ENCODE peak calls at places on chromosomes 16 and 17, in six cellular contexts. T, N, G, H, R and B are unnamed samples.

GRCh38 chr16:71724320-71724751 is at the start of gene PHLPP2:
- DNase-seq in N (no peak), R (no peak), T (no peak), G (no peak), H (no peak), B (no peak)

GRCh38 chr16:89983550-89983949 is 35.0 kb downstream of the DEF8 start:
- DNase-seq in T (no peak), R (no peak), N (no peak), G (no peak), H (no peak), B (no peak)

GRCh38 chr16:81590714-81591537 is 146.3 kb downstream of the CMIP start:
- DNase-seq in N (no peak), G (no peak), H (no peak), T (no peak), R (no peak), B (no peak)

GRCh38 chr17:82440377-82440981 is 10.1 kb downstream of the CYBC1 start:
- DNase-seq in N (no peak), T (no peak), H (peak), R (no peak), G (no peak), B (no peak)

GRCh38 chr17:78789663-78790181 is 7.6 kb upstream of the CYTH1 start:
- DNase-seq in N (peak), H (no peak), G (no peak), T (no peak), R (no peak), B (peak)

GRCh38 chr16:78288915-78289314 is 189.5 kb downstream of the WWOX start:
- DNase-seq in T (no peak), R (no peak), H (no peak), N (no peak), G (no peak), B (no peak)

GRCh38 chr17:7313028-7313889 is 1.9 kb downstream of the GPS2 start:
- DNase-seq in R (no peak), H (no peak), G (no peak), T (no peak), N (no peak), B (no peak)

GRCh38 chr16:4207229-4207628 is 34.7 kb downstream of the SRL start:
- DNase-seq in N (no peak), T (no peak), R (no peak), H (no peak), G (no peak), B (no peak)

GRCh38 chr16:19116711-19117449 is 3.1 kb downstream of the ITPRIPL2 start:
- DNase-seq in H (no peak), R (no peak), T (no peak), N (no peak), G (peak), B (no peak)

GRCh38 chr17:77405867-77406513 is 265.2 kb downstream of the SEC14L1 start:
- DNase-seq in G (no peak), H (no peak), T (no peak), R (no peak), N (no peak), B (no peak)

GRCh38 chr17:50102164-50102991 is 7.2 kb downstream of the PDK2 start:
- DNase-seq in T (no peak), N (peak), G (no peak), H (no peak), R (no peak), B (peak)

GRCh38 chr17:41512789-41513547 is 5.7 kb downstream of the KRT15 start:
- DNase-seq in T (no peak), G (no peak), N (no peak), H (no peak), R (no peak), B (no peak)

GRCh38 chr16:67268136-67268579 is 11.2 kb upstream of the PLEKHG4 start:
- DNase-seq in G (peak), T (no peak), N (peak), H (no peak), R (no peak), B (no peak)

GRCh38 chr16:88008835-88009234 is 57.6 kb downstream of the BANP start:
- DNase-seq in G (no peak), R (no peak), H (no peak), N (no peak), T (no peak), B (no peak)

GRCh38 chr17:58121925-58122324 is 26.3 kb upstream of the OR4D1 start:
- DNase-seq in T (no peak), N (no peak), R (no peak), H (peak), G (peak), B (no peak)

GRCh38 chr17:28473542-28473941 is at the start of gene SLC13A2:
- DNase-seq in N (no peak), T (no peak), H (peak), G (no peak), R (no peak), B (no peak)

GRCh38 chr17:71764507-71764906 is 356.3 kb upstream of the SOX9 start:
- DNase-seq in G (no peak), H (peak), T (no peak), N (peak), R (peak), B (peak)